ENCODE peak calls at places on chromosomes 3 and 15, in four cellular contexts. B is HFF-Myc, A is fibroblast of lung, P is keratinocyte. D is an unnamed sample.

GRCh38 chr15:28913171-28913765 is 27.5 kb downstream of the APBA2 start:
- DNase-seq in A (peak), B (no peak), P (no peak), D (no peak)

GRCh38 chr3:193869221-193870201 is 266.4 kb upstream of the HES1 start:
- DNase-seq in P (peak), A (peak), B (peak), D (peak)

GRCh38 chr15:28950916-28951315 is 65.1 kb downstream of the APBA2 start:
- DNase-seq in P (no peak), B (no peak), A (no peak), D (no peak)

GRCh38 chr3:150739877-150740645 is 22.9 kb downstream of the SIAH2 start:
- DNase-seq in B (no peak), P (no peak), A (no peak), D (no peak)

GRCh38 chr3:134326760-134327593 is 47.3 kb downstream of the AMOTL2 start:
- DNase-seq in P (no peak), B (no peak), A (peak), D (peak)

GRCh38 chr3:38479431-38480092 is 16.6 kb upstream of the EXOG start:
- DNase-seq in A (peak), B (no peak), P (peak), D (peak)

GRCh38 chr15:99085413-99086326 is 19.2 kb upstream of the SYNM start:
- DNase-seq in B (no peak), P (no peak), A (peak), D (peak)

GRCh38 chr3:13150624-13151023 is 77.4 kb upstream of the IQSEC1 start:
- DNase-seq in B (no peak), A (no peak), P (no peak), D (no peak)

GRCh38 chr15:64772488-64772887 is 2.9 kb downstream of the RBPMS2 start:
- DNase-seq in P (no peak), A (no peak), B (no peak), D (no peak)

GRCh38 chr3:115072265-115073008 is 74.7 kb downstream of the ZBTB20 start:
- DNase-seq in B (no peak), P (no peak), A (peak), D (peak)

GRCh38 chr15:59567369-59567768 is 44.2 kb upstream of the GCNT3 start:
- DNase-seq in B (no peak), A (no peak), P (no peak), D (peak)

GRCh38 chr15:80892414-80892813 is 97.2 kb downstream of the MESD start:
- DNase-seq in P (no peak), A (no peak), B (no peak), D (no peak)

GRCh38 chr3:104669083-104669482 is 697.6 kb upstream of the ALCAM start:
- DNase-seq in A (no peak), P (no peak), B (no peak), D (no peak)

GRCh38 chr15:78353093-78353492 is 12.9 kb downstream of the CRABP1 start:
- DNase-seq in P (no peak), A (no peak), B (no peak), D (peak)

GRCh38 chr15:65712415-65712814 is 79.7 kb downstream of the DENND4A start:
- DNase-seq in P (no peak), B (no peak), A (no peak), D (no peak)

GRCh38 chr3:21328982-21329381 is 422.0 kb downstream of the ZNF385D start:
- DNase-seq in P (no peak), A (no peak), B (no peak), D (no peak)

GRCh38 chr3:124428372-124429128 is 301.7 kb upstream of the UMPS start:
- DNase-seq in P (no peak), A (peak), B (no peak), D (no peak)

GRCh38 chr15:27885226-27885625 is 213.9 kb downstream of the OCA2 start:
- DNase-seq in B (no peak), P (no peak), A (no peak), D (no peak)

GRCh38 chr15:29687204-29687768 is 135.0 kb downstream of the TJP1 start:
- DNase-seq in B (no peak), A (no peak), P (no peak), D (no peak)

GRCh38 chr3:114506622-114507300 is 212.9 kb downstream of the TIGIT start:
- DNase-seq in A (peak), B (no peak), P (no peak), D (peak)

GRCh38 chr15:80804970-80805495 is 25.9 kb downstream of the CEMIP start:
- DNase-seq in A (no peak), P (no peak), B (no peak), D (no peak)

GRCh38 chr3:9659849-9660248 is 10.5 kb downstream of the MTMR14 start:
- DNase-seq in P (no peak), B (no peak), A (no peak), D (no peak)

GRCh38 chr3:159627229-159627628 is 361.4 kb upstream of the IL12A start:
- DNase-seq in B (no peak), P (no peak), A (no peak), D (no peak)

GRCh38 chr15:28289694-28290463 is 32.1 kb downstream of the HERC2 start:
- DNase-seq in B (no peak), P (no peak), A (no peak), D (no peak)

GRCh38 chr3:151322549-151322948 is 5.9 kb upstream of the GPR87 start:
- DNase-seq in A (no peak), B (no peak), P (no peak), D (no peak)

GRCh38 chr3:114121996-114122709 is 56.7 kb downstream of the DRD3 start:
- DNase-seq in A (peak), B (no peak), P (no peak), D (peak)

GRCh38 chr3:196563721-196564225 is 4.6 kb downstream of the WDR53 start:
- DNase-seq in B (no peak), P (peak), A (peak), D (no peak)

GRCh38 chr3:61637088-61638051 is 76.0 kb downstream of the PTPRG start:
- DNase-seq in A (peak), B (no peak), P (no peak), D (peak)

GRCh38 chr15:29309139-29309538 is 39.5 kb upstream of the NSMCE3 start:
- DNase-seq in P (no peak), A (no peak), B (no peak), D (no peak)

GRCh38 chr3:178181784-178182183 is 354.5 kb upstream of the KCNMB2 start:
- DNase-seq in B (no peak), A (no peak), P (no peak), D (no peak)

GRCh38 chr3:23094890-23095462 is 108.2 kb upstream of the UBE2E2 start:
- DNase-seq in B (no peak), A (peak), P (peak), D (peak)

GRCh38 chr15:83581381-83581780 is 72.5 kb upstream of the ADAMTSL3 start:
- DNase-seq in B (no peak), A (peak), P (no peak), D (no peak)

GRCh38 chr3:194579091-194579606 is 54.1 kb downstream of the TMEM44 start:
- DNase-seq in B (no peak), A (peak), P (no peak), D (peak)

GRCh38 chr3:178353292-178353814 is 182.9 kb upstream of the KCNMB2 start:
- DNase-seq in B (peak), A (peak), P (no peak), D (peak)

GRCh38 chr3:146589899-146590508 is 15.1 kb downstream of the PLSCR5 start:
- DNase-seq in B (no peak), A (peak), P (no peak), D (peak)

GRCh38 chr15:90994059-90994416 is 297 bp downstream of the PRC1 start:
- DNase-seq in B (no peak), P (no peak), A (peak), D (no peak)

GRCh38 chr15:40456299-40456712 is 14.5 kb upstream of the CHST14 start:
- DNase-seq in A (no peak), P (no peak), B (no peak), D (no peak)

GRCh38 chr3:184346480-184346879 is 9.1 kb downstream of the FAM131A start:
- DNase-seq in P (no peak), B (no peak), A (no peak), D (no peak)

GRCh38 chr3:184347321-184348056 is 10.1 kb downstream of the FAM131A start:
- DNase-seq in P (no peak), B (no peak), A (peak), D (peak)

GRCh38 chr3:184344579-184345350 is 7.4 kb downstream of the FAM131A start:
- DNase-seq in B (no peak), A (no peak), P (no peak), D (no peak)

GRCh38 chr3:184348057-184348382 is 10.6 kb downstream of the FAM131A start:
- DNase-seq in A (no peak), P (no peak), B (no peak), D (no peak)

DNA sequence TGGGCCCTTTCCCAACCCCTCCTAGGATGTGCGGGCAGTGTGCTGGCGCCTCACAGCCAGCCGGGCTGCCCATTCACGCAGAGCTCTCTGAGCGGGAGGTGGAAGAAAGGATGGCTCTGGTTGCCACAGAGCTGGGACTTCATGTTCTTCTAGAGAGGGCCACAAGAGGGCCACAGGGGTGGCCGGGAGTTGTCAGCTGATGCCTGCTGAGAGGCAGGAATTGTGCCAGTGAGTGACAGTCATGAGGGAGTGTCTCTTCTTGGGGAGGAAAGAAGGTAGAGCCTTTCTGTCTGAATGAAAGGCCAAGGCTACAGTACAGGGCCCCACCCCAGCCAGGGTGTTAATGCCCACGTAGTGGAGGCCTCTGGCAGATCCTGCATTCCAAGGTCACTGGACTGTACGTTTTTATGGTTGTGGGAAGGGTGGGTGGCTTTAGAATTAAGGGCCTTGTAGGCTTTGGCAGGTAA is 8.3 kb downstream of the FAM131A start:
- DNase-seq in A (peak), B (no peak), P (no peak), D (peak)
- TF ChIP-seq CTCF in A (peak), B (peak), P (peak), D (peak)

GRCh38 chr3:31546725-31547124 is 14.0 kb downstream of the STT3B start:
- DNase-seq in B (no peak), A (no peak), P (no peak), D (no peak)

GRCh38 chr3:31546152-31546551 is 13.4 kb downstream of the STT3B start:
- DNase-seq in B (no peak), A (peak), P (no peak), D (peak)

GRCh38 chr3:31542246-31542645 is 9.5 kb downstream of the STT3B start:
- DNase-seq in A (no peak), P (no peak), B (no peak), D (no peak)

GRCh38 chr3:31543375-31543774 is 10.7 kb downstream of the STT3B start:
- DNase-seq in A (no peak), B (no peak), P (no peak), D (peak)

DNA sequence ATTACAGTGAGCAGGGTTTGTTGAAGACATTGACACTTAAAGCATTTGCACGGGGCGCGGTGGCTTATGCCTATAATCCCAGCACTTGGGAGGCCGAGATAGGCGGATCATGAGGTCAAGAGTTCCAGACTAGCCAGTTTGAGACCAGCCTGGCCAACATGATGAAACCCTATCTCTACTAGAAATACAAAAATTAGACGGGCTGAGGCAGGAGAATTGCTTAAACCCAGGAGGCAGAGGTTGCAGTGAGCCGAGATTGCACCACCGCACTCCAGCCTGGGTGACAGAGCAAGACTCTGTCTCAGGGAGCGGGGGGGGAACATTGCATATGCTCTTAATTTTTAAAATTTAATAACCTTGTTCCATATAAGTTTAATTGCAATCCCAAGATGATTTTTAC is 11.9 kb downstream of the STT3B start:
- DNase-seq in B (no peak), P (no peak), A (no peak), D (peak)
- H3K4me3 ChIP-seq in B (no peak), P (no peak), A (no peak), D (no peak)

DNA sequence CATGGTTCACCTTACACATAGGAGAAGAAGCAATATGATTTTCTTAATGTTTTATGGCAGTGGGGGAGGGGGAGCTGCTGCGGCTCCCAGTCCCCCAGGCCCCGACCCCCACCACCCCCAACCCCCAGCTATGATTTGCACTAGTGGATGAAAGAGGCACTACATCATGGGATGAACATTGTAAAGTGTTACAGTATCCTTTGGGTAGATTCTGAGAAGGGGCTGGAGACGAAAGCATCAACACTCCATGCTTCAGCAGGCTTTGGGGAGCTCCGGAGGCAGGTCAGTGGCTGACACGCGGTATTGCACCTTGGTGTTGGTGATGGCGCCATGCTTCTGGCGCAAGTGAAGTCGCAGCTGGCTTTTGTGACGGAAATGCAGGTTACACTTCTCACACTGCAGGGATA is 19.9 kb upstream of the RTP2 start:
- DNase-seq in P (no peak), A (no peak), B (no peak), D (no peak)
- TF ChIP-seq CTCF in P (no peak), A (no peak), B (no peak), D (no peak)

GRCh38 chr15:50219820-50220219 is 37.8 kb downstream of the SLC27A2 start:
- DNase-seq in A (no peak), P (no peak), B (no peak), D (no peak)
- H3K4me3 ChIP-seq in A (no peak), P (no peak), B (no peak), D (no peak)